ENCODE peak calls at places on chromosomes 16 and 17, in six cellular contexts. One of them, this sample, is unnamed.
A peak's percentile ranks its signal among the peaks of the same experiment; 100 is the strongest.

GRCh38 chr16:85326113-85326793 is 214.0 kb upstream of the CIBAR2 start:
- DNase-seq in neuronal stem cell: no peak
- DNase-seq in IMR-90: peak; percentile 38
- DNase-seq in mesenchymal stem cell: peak; percentile 88
- DNase-seq in trophoblast cell: no peak
- DNase-seq in H1: no peak
- DNase-seq in this sample: no peak

GRCh38 chr16:11459722-11460121 is 114.5 kb downstream of the RMI2 start:
- DNase-seq in neuronal stem cell: no peak
- DNase-seq in IMR-90: no peak
- DNase-seq in mesenchymal stem cell: no peak
- DNase-seq in trophoblast cell: no peak
- DNase-seq in H1: no peak
- DNase-seq in this sample: no peak

GRCh38 chr17:16085066-16085699 is 85.6 kb downstream of the TTC19 start:
- DNase-seq in neuronal stem cell: no peak
- DNase-seq in IMR-90: peak; percentile 89
- DNase-seq in mesenchymal stem cell: peak; percentile 73
- DNase-seq in trophoblast cell: no peak
- DNase-seq in H1: no peak
- DNase-seq in this sample: no peak

GRCh38 chr16:14018848-14019247 is 52.3 kb upstream of the MRTFB start:
- DNase-seq in neuronal stem cell: no peak
- DNase-seq in IMR-90: no peak
- DNase-seq in mesenchymal stem cell: peak; percentile 8
- DNase-seq in trophoblast cell: no peak
- DNase-seq in H1: no peak
- DNase-seq in this sample: no peak

GRCh38 chr16:29230671-29231091 is 175.8 kb downstream of the NPIPB11 start:
- DNase-seq in neuronal stem cell: no peak
- DNase-seq in IMR-90: peak; percentile 58
- DNase-seq in mesenchymal stem cell: no peak
- DNase-seq in trophoblast cell: no peak
- DNase-seq in H1: no peak
- DNase-seq in this sample: peak; percentile 71

GRCh38 chr17:32835291-32835761 is 41.6 kb downstream of the MYO1D start:
- DNase-seq in neuronal stem cell: no peak
- DNase-seq in IMR-90: no peak
- DNase-seq in mesenchymal stem cell: no peak
- DNase-seq in trophoblast cell: no peak
- DNase-seq in H1: no peak
- DNase-seq in this sample: no peak

GRCh38 chr17:39730095-39730921 is at the start of gene MIEN1:
- DNase-seq in neuronal stem cell: peak; percentile 87
- DNase-seq in IMR-90: peak; percentile 68
- DNase-seq in mesenchymal stem cell: peak; percentile 82
- DNase-seq in trophoblast cell: peak; percentile 87
- DNase-seq in H1: peak; percentile 74
- DNase-seq in this sample: peak; percentile 95

GRCh38 chr17:8599351-8600011 is 31.0 kb downstream of the MYH10 start:
- DNase-seq in neuronal stem cell: no peak
- DNase-seq in IMR-90: no peak
- DNase-seq in mesenchymal stem cell: no peak
- DNase-seq in trophoblast cell: no peak
- DNase-seq in H1: no peak
- DNase-seq in this sample: no peak

GRCh38 chr17:57578608-57578990 is 166.5 kb downstream of the CCDC182 start:
- DNase-seq in neuronal stem cell: no peak
- DNase-seq in IMR-90: peak; percentile 51
- DNase-seq in mesenchymal stem cell: no peak
- DNase-seq in trophoblast cell: no peak
- DNase-seq in H1: no peak
- DNase-seq in this sample: no peak

GRCh38 chr17:32335647-32336046 is 6.3 kb downstream of the C17orf75 start:
- DNase-seq in neuronal stem cell: no peak
- DNase-seq in IMR-90: peak; percentile 58
- DNase-seq in mesenchymal stem cell: peak; percentile 61
- DNase-seq in trophoblast cell: no peak
- DNase-seq in H1: no peak
- DNase-seq in this sample: no peak

GRCh38 chr17:41785091-41785875 is 1.2 kb downstream of the JUP start:
- DNase-seq in neuronal stem cell: peak; percentile 90
- DNase-seq in IMR-90: no peak
- DNase-seq in mesenchymal stem cell: peak; percentile 54
- DNase-seq in trophoblast cell: no peak
- DNase-seq in H1: peak; percentile 89
- DNase-seq in this sample: peak; percentile 97

GRCh38 chr17:81391268-81391963 is 3.8 kb upstream of the BAHCC1 start:
- DNase-seq in neuronal stem cell: no peak
- DNase-seq in IMR-90: no peak
- DNase-seq in mesenchymal stem cell: no peak
- DNase-seq in trophoblast cell: no peak
- DNase-seq in H1: no peak
- DNase-seq in this sample: no peak
- H3K14ac ChIP-seq in neuronal stem cell: peak overlapping the region; percentile 23
- H3K14ac ChIP-seq in IMR-90: peak overlapping the region; percentile 73
- H3K14ac ChIP-seq in mesenchymal stem cell: no peak overlapping the region
- H3K14ac ChIP-seq in trophoblast cell: no peak overlapping the region
- H3K14ac ChIP-seq in H1: no peak overlapping the region
- H3K14ac ChIP-seq in this sample: no peak overlapping the region

DNA sequence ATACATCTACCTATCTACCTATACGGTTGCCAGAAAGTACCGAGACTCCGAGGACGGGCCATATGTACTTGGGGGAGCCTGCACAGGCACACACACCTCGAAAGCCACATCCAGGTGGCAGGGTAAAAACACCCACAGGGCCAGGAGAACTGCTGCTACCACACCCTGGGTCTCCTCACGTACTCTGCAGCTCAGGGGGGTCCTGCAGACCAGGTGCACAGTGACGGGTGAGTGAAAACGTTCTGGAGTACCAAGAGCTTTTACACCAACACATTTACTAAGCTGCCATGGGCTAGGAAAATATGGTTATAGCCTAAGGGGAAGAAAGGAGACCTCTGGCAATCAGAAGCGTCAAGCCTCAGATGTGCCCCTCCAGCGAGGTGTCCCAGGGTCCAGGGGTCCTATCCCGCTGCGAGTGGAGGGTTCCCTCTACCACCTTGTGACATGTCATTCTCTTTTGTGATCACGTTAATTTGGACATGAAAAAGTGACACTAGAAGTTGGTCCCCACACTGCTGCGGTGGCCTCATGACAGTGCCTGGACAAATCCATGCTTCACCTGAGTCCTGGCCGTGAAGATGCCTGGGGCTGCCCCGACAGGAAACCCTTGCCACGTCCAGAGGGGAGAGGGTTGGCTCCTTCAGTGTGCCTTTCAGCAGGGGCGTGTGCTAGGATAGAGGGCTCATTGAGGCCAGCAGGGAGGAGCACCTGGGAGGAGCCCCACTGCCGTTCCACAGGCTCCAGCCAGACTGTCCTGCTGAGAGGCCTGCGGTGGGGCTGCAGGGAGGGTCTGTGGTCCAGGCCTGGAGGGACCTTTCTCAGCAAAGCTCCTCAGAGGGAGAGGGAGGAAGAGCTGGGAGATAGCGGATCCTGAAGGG is 1.8 kb downstream of the CANT1 start:
- DNase-seq in neuronal stem cell: no peak
- DNase-seq in IMR-90: no peak
- DNase-seq in mesenchymal stem cell: no peak
- DNase-seq in trophoblast cell: no peak
- DNase-seq in H1: no peak
- DNase-seq in this sample: no peak
- H3K14ac ChIP-seq in neuronal stem cell: no peak overlapping the region
- H3K14ac ChIP-seq in IMR-90: no peak overlapping the region
- H3K14ac ChIP-seq in mesenchymal stem cell: no peak overlapping the region
- H3K14ac ChIP-seq in trophoblast cell: no peak overlapping the region
- H3K14ac ChIP-seq in H1: no peak overlapping the region
- H3K14ac ChIP-seq in this sample: no peak overlapping the region

DNA sequence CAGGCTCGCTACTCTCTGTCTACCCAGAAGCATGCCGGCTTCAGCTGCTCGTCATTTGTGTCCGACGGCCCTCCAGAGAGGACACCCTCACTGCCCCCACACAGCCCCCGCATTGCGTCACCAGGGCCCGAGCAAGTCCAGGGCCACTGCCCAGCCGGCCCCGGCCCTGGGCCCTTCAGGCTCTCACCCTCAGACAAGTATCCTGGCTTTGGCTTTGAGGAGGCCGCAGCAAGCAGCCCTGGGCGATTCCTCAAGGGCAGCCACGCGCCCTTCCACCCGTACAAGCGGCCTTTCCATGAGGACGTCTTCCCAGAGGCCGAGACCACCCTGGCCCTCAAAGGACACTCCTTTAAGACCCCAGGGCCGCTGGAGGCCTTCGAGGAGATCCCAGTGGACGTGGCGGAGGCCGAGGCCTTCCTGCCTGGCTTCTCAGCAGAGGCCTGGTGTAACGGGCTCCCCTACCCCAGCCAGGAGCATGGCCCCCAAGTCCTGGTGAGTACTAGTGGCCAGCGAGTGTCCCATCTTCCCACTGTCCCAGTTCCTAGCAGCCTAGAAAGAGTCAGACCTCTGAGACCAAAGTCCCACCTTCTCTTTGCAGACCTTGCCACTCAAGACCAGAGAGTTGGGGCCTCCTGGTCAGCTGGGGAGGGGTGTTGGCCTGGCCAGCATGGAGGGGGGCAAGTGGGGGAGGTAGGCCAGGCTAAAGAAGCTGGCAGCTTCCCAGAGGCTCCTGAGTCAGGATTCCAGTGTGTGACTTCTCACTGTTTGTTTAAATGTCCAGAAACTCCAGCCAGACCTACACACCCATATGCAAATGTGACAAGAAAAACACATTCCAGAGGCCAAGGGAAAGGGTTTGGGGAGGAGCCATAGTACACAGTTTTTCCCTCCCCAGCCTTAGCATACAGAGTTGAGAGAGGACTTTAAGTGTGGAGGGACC is 18.6 kb downstream of the FOXN1 start:
- DNase-seq in neuronal stem cell: no peak
- DNase-seq in IMR-90: peak; percentile 78
- DNase-seq in mesenchymal stem cell: peak; percentile 67
- DNase-seq in trophoblast cell: no peak
- DNase-seq in H1: no peak
- DNase-seq in this sample: no peak
- H3K14ac ChIP-seq in neuronal stem cell: peak overlapping the region; percentile 49
- H3K14ac ChIP-seq in IMR-90: no peak overlapping the region
- H3K14ac ChIP-seq in mesenchymal stem cell: no peak overlapping the region
- H3K14ac ChIP-seq in trophoblast cell: no peak overlapping the region
- H3K14ac ChIP-seq in H1: no peak overlapping the region
- H3K14ac ChIP-seq in this sample: no peak overlapping the region

GRCh38 chr17:7207120-7208001 is 12.3 kb downstream of the DLG4 start:
- DNase-seq in neuronal stem cell: no peak
- DNase-seq in IMR-90: peak; percentile 33
- DNase-seq in mesenchymal stem cell: no peak
- DNase-seq in trophoblast cell: no peak
- DNase-seq in H1: no peak
- DNase-seq in this sample: peak; percentile 36
- H3K14ac ChIP-seq in neuronal stem cell: peak overlapping the region; percentile 79
- H3K14ac ChIP-seq in IMR-90: no peak overlapping the region
- H3K14ac ChIP-seq in mesenchymal stem cell: no peak overlapping the region
- H3K14ac ChIP-seq in trophoblast cell: no peak overlapping the region
- H3K14ac ChIP-seq in H1: no peak overlapping the region
- H3K14ac ChIP-seq in this sample: peak overlapping the region; percentile 3

This sample was measured in H9.